ENCODE peak calls at places on chromosome 20, in seven cellular contexts. A is fibroblast of pulmonary artery, E is ascending aorta, N is AG09309, D is PC-9, P is left ventricle myocardium inferior, V is coronary artery. O is an unnamed sample.

GRCh38 chr20:8633366-8633765 is 435.5 kb upstream of the PLCB4 start:
- DNase-seq in N (peak; percentile 2), E (no peak), A (peak; percentile 34), V (no peak), P (no peak), D (no peak), O (no peak)

GRCh38 chr20:64191002-64191401 is 26.8 kb downstream of the MYT1 start:
- DNase-seq in A (no peak), P (no peak), V (no peak), E (no peak), D (no peak), N (no peak), O (no peak)

GRCh38 chr20:33438481-33438880 is 5.1 kb downstream of the SNTA1 start:
- DNase-seq in E (no peak), A (no peak), V (no peak), N (no peak), D (no peak), P (no peak), O (no peak)

GRCh38 chr20:31833130-31833930 is 12.1 kb downstream of the FOXS1 start:
- DNase-seq in A (peak; percentile 55), E (no peak), P (peak; percentile 65), D (no peak), V (no peak), N (no peak), O (no peak)

GRCh38 chr20:38477747-38478146 is 5.1 kb downstream of the RALGAPB start:
- DNase-seq in V (no peak), N (no peak), D (no peak), P (no peak), A (no peak), E (no peak), O (no peak)

GRCh38 chr20:45407067-45407745 is 883 bp upstream of the DBNDD2 start:
- DNase-seq in A (peak; percentile 31), V (peak; percentile 90), N (no peak), D (peak; percentile 35), E (no peak), P (peak; percentile 65), O (no peak)

GRCh38 chr20:33897313-33897912 is 86.3 kb downstream of the CHMP4B start:
- DNase-seq in D (no peak), V (no peak), P (no peak), N (no peak), A (no peak), E (no peak), O (no peak)

GRCh38 chr20:58778774-58779173 is 71.9 kb downstream of the GNAS-AS1 start:
- DNase-seq in D (no peak), N (no peak), A (no peak), P (no peak), V (no peak), E (no peak), O (no peak)

GRCh38 chr20:40963505-40963845 is 65.1 kb upstream of the TOP1 start:
- DNase-seq in D (no peak), N (no peak), E (no peak), P (no peak), A (no peak), V (no peak), O (no peak)

GRCh38 chr20:50056951-50057403 is 56.0 kb downstream of the UBE2V1 start:
- DNase-seq in P (no peak), E (no peak), A (no peak), N (no peak), D (no peak), V (no peak), O (no peak)

GRCh38 chr20:50056408-50056926 is 56.5 kb downstream of the UBE2V1 start:
- DNase-seq in A (no peak), P (no peak), V (no peak), E (no peak), D (no peak), N (no peak), O (no peak)

GRCh38 chr20:50053790-50054547 is 59.0 kb downstream of the UBE2V1 start:
- DNase-seq in V (no peak), A (no peak), D (no peak), P (no peak), N (no peak), E (no peak), O (no peak)

GRCh38 chr20:50054626-50055511 is 58.1 kb downstream of the UBE2V1 start:
- DNase-seq in N (no peak), A (peak; percentile 60), V (no peak), P (peak; percentile 46), D (no peak), E (no peak), O (no peak)

GRCh38 chr20:50055524-50056083 is 57.3 kb downstream of the UBE2V1 start:
- DNase-seq in P (no peak), N (no peak), D (no peak), A (no peak), V (no peak), E (no peak), O (no peak)
- TF ChIP-seq CTCF in P (no peak), N (no peak), D (no peak), A (no peak), V (no peak), E (no peak), O (no peak)

GRCh38 chr20:50188879-50189680 is 1.6 kb upstream of the CEBPB start:
- DNase-seq in A (no peak), N (no peak), P (no peak), V (no peak), D (no peak), E (no peak), O (no peak)

GRCh38 chr20:50189681-50190250 is 864 bp upstream of the CEBPB start:
- DNase-seq in E (no peak), N (no peak), P (peak; percentile 45), V (peak; percentile 82), A (no peak), D (peak; percentile 67), O (no peak)

GRCh38 chr20:50191566-50192363 is 1.1 kb downstream of the CEBPB start:
- DNase-seq in P (peak; percentile 44), E (no peak), D (peak; percentile 50), A (peak; percentile 53), N (no peak), V (no peak), O (no peak)

GRCh38 chr20:50191065-50191565 is 485 bp downstream of the CEBPB start:
- DNase-seq in A (no peak), V (peak; percentile 85), E (no peak), P (peak; percentile 73), N (no peak), D (no peak), O (no peak)

DNA sequence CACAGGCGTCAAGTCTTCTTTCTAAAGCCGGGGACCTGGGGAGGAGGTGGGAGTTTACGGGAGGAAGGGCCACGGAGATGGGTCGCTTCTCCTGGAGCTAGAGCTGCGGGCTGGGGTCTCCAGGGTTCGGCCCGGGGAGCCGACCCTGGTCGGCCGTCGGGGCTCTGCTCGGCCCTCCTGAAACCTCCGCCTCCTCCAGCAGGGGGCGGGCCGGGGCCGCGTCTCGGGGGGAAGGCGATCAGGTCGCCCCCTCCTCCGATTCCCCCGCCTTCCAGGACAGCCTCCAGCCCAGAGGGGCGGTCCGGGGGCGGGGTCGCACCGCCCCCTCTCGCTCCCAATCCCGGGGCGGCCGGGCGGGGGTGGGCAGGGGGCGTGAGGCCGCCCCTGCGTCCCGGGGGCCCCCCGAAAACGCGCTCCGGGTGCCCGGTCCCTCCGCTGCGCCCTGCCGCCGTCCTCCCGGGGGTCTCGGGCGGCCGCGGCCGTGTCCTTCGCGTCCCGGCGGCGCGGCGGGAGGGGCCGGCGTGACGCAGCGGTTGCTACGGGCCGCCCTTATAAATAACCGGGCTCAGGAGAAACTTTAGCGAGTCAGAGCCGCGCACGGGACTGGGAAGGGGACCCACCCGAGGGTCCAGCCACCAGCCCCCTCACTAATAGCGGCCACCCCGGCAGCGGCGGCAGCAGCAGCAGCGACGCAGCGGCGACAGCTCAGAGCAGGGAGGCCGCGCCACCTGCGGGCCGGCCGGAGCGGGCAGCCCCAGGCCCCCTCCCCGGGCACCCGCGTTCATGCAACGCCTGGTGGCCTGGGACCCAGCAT is at the start of gene CEBPB:
- DNase-seq in N (peak; percentile 65), V (peak; percentile 95), D (peak; percentile 86), E (no peak), P (peak; percentile 88), A (peak; percentile 93), O (peak; percentile 76)
- TF ChIP-seq CTCF in N (peak; percentile 77), V (peak; percentile 83), D (peak; percentile 86), E (peak; percentile 95), P (peak; percentile 82), A (peak; percentile 47), O (peak; percentile 66)

GRCh38 chr20:39778847-39779641 is 816.9 kb downstream of the DHX35 start:
- DNase-seq in E (no peak), A (no peak), V (no peak), D (no peak), N (no peak), P (no peak), O (no peak)
- TF ChIP-seq CTCF in E (no peak), A (no peak), V (no peak), D (no peak), N (peak; percentile 49), P (no peak), O (peak; percentile 36)

GRCh38 chr20:25076731-25077609 is 5.0 kb downstream of the VSX1 start:
- DNase-seq in N (no peak), P (no peak), A (peak; percentile 48), V (peak; percentile 31), E (no peak), D (peak; percentile 95), O (no peak)
- TF ChIP-seq CTCF in N (peak; percentile 32), P (peak; percentile 38), A (peak; percentile 45), V (no peak), E (no peak), D (peak; percentile 44), O (no peak)

DNA sequence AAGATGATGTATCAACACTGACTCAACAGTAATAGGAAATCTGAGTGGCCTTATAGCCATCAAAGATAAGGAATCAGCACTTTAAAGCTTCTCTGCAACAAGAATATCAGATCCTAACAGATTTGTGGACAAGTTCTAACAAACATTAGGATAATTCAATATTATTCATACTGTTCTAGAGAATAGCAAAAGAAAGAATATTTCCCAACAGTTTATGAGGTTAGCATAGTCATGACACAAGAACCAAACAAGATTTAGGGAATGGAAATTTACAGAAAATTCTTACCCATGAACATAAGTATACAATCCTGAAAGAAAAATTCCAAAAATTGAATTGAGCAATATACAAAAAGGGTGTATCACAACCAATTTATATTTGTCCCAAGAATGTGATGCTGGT is 64.3 kb upstream of the BTBD3 start:
- DNase-seq in N (no peak), P (no peak), E (no peak), D (no peak), A (no peak), V (no peak), O (no peak)
- TF ChIP-seq CTCF in N (no peak), P (no peak), E (no peak), D (no peak), A (no peak), V (no peak), O (no peak)